ENCODE peak calls at places on chromosome 19, in seven cellular contexts. One of them, this sample, is unnamed.

GRCh38 chr19:45103200-45103624 is 10.2 kb downstream of the PPP1R37 start:
- DNase-seq in endothelial cell: no peak
- DNase-seq in HuH-7: no peak
- DNase-seq in activated CD4-positive, alpha-beta T cell treated with anti-CD3 and anti-CD28 coated beads for 48 hours: peak
- DNase-seq in HTR-8/SVneo: no peak
- DNase-seq in activated CD4-positive, alpha-beta memory T cell treated with anti-CD3 and anti-CD28 coated beads, Interleukin-2, amount 10 ng/mL, durations not matched to agents 7 days and 5 days: peak
- DNase-seq in PC-3: no peak
- DNase-seq in this sample: no peak

GRCh38 chr19:40693150-40693788 is 2.8 kb upstream of the NUMBL start:
- DNase-seq in HTR-8/SVneo: no peak
- DNase-seq in PC-3: no peak
- DNase-seq in activated CD4-positive, alpha-beta T cell treated with anti-CD3 and anti-CD28 coated beads for 48 hours: no peak
- DNase-seq in HuH-7: no peak
- DNase-seq in endothelial cell: no peak
- DNase-seq in activated CD4-positive, alpha-beta memory T cell treated with anti-CD3 and anti-CD28 coated beads, Interleukin-2, amount 10 ng/mL, durations not matched to agents 7 days and 5 days: no peak
- DNase-seq in this sample: no peak

GRCh38 chr19:42273407-42274064 is 4.5 kb downstream of the CIC start:
- DNase-seq in endothelial cell: no peak
- DNase-seq in HuH-7: no peak
- DNase-seq in activated CD4-positive, alpha-beta T cell treated with anti-CD3 and anti-CD28 coated beads for 48 hours: no peak
- DNase-seq in PC-3: no peak
- DNase-seq in HTR-8/SVneo: no peak
- DNase-seq in activated CD4-positive, alpha-beta memory T cell treated with anti-CD3 and anti-CD28 coated beads, Interleukin-2, amount 10 ng/mL, durations not matched to agents 7 days and 5 days: no peak
- DNase-seq in this sample: no peak

GRCh38 chr19:3849092-3849491 is 19.7 kb downstream of the ZFR2 start:
- DNase-seq in PC-3: peak
- DNase-seq in activated CD4-positive, alpha-beta T cell treated with anti-CD3 and anti-CD28 coated beads for 48 hours: peak
- DNase-seq in HuH-7: peak
- DNase-seq in activated CD4-positive, alpha-beta memory T cell treated with anti-CD3 and anti-CD28 coated beads, Interleukin-2, amount 10 ng/mL, durations not matched to agents 7 days and 5 days: peak
- DNase-seq in HTR-8/SVneo: peak
- DNase-seq in endothelial cell: peak
- DNase-seq in this sample: peak

GRCh38 chr19:46716013-46716671 is 772 bp downstream of the PRKD2 start:
- DNase-seq in activated CD4-positive, alpha-beta memory T cell treated with anti-CD3 and anti-CD28 coated beads, Interleukin-2, amount 10 ng/mL, durations not matched to agents 7 days and 5 days: peak
- DNase-seq in HTR-8/SVneo: no peak
- DNase-seq in PC-3: no peak
- DNase-seq in endothelial cell: peak
- DNase-seq in activated CD4-positive, alpha-beta T cell treated with anti-CD3 and anti-CD28 coated beads for 48 hours: peak
- DNase-seq in HuH-7: no peak
- DNase-seq in this sample: no peak

GRCh38 chr19:6737873-6738725 is 719 bp upstream of the GPR108 start:
- DNase-seq in HTR-8/SVneo: peak
- DNase-seq in endothelial cell: peak
- DNase-seq in HuH-7: peak
- DNase-seq in PC-3: peak
- DNase-seq in activated CD4-positive, alpha-beta memory T cell treated with anti-CD3 and anti-CD28 coated beads, Interleukin-2, amount 10 ng/mL, durations not matched to agents 7 days and 5 days: peak
- DNase-seq in activated CD4-positive, alpha-beta T cell treated with anti-CD3 and anti-CD28 coated beads for 48 hours: peak
- DNase-seq in this sample: peak

GRCh38 chr19:57280913-57281425 is 684 bp downstream of the ZNF460 start:
- DNase-seq in endothelial cell: peak
- DNase-seq in HTR-8/SVneo: no peak
- DNase-seq in activated CD4-positive, alpha-beta memory T cell treated with anti-CD3 and anti-CD28 coated beads, Interleukin-2, amount 10 ng/mL, durations not matched to agents 7 days and 5 days: peak
- DNase-seq in activated CD4-positive, alpha-beta T cell treated with anti-CD3 and anti-CD28 coated beads for 48 hours: no peak
- DNase-seq in PC-3: peak
- DNase-seq in HuH-7: no peak
- DNase-seq in this sample: no peak

GRCh38 chr19:30244533-30244932 is 127.7 kb upstream of the ZNF536 start:
- DNase-seq in endothelial cell: no peak
- DNase-seq in activated CD4-positive, alpha-beta memory T cell treated with anti-CD3 and anti-CD28 coated beads, Interleukin-2, amount 10 ng/mL, durations not matched to agents 7 days and 5 days: no peak
- DNase-seq in activated CD4-positive, alpha-beta T cell treated with anti-CD3 and anti-CD28 coated beads for 48 hours: no peak
- DNase-seq in PC-3: no peak
- DNase-seq in HuH-7: no peak
- DNase-seq in HTR-8/SVneo: no peak
- DNase-seq in this sample: no peak

GRCh38 chr19:964116-964520 is 20.0 kb upstream of the WDR18 start:
- DNase-seq in endothelial cell: no peak
- DNase-seq in HuH-7: no peak
- DNase-seq in HTR-8/SVneo: no peak
- DNase-seq in activated CD4-positive, alpha-beta memory T cell treated with anti-CD3 and anti-CD28 coated beads, Interleukin-2, amount 10 ng/mL, durations not matched to agents 7 days and 5 days: no peak
- DNase-seq in PC-3: no peak
- DNase-seq in activated CD4-positive, alpha-beta T cell treated with anti-CD3 and anti-CD28 coated beads for 48 hours: no peak
- DNase-seq in this sample: no peak

GRCh38 chr19:45401815-45402468 is 2.9 kb downstream of the PPP1R13L start:
- DNase-seq in HTR-8/SVneo: no peak
- DNase-seq in activated CD4-positive, alpha-beta T cell treated with anti-CD3 and anti-CD28 coated beads for 48 hours: no peak
- DNase-seq in activated CD4-positive, alpha-beta memory T cell treated with anti-CD3 and anti-CD28 coated beads, Interleukin-2, amount 10 ng/mL, durations not matched to agents 7 days and 5 days: no peak
- DNase-seq in HuH-7: no peak
- DNase-seq in PC-3: no peak
- DNase-seq in endothelial cell: no peak
- DNase-seq in this sample: no peak

GRCh38 chr19:21166436-21166835 is 24.6 kb downstream of the ZNF431 start:
- DNase-seq in PC-3: no peak
- DNase-seq in endothelial cell: no peak
- DNase-seq in HTR-8/SVneo: no peak
- DNase-seq in activated CD4-positive, alpha-beta memory T cell treated with anti-CD3 and anti-CD28 coated beads, Interleukin-2, amount 10 ng/mL, durations not matched to agents 7 days and 5 days: no peak
- DNase-seq in activated CD4-positive, alpha-beta T cell treated with anti-CD3 and anti-CD28 coated beads for 48 hours: no peak
- DNase-seq in HuH-7: no peak
- DNase-seq in this sample: no peak

GRCh38 chr19:49442793-49443365 is 1.6 kb upstream of the SLC17A7 start:
- DNase-seq in endothelial cell: peak
- DNase-seq in HTR-8/SVneo: peak
- DNase-seq in PC-3: peak
- DNase-seq in activated CD4-positive, alpha-beta T cell treated with anti-CD3 and anti-CD28 coated beads for 48 hours: peak
- DNase-seq in HuH-7: peak
- DNase-seq in activated CD4-positive, alpha-beta memory T cell treated with anti-CD3 and anti-CD28 coated beads, Interleukin-2, amount 10 ng/mL, durations not matched to agents 7 days and 5 days: peak
- DNase-seq in this sample: peak

GRCh38 chr19:39408392-39409206 is 2.0 kb downstream of the ZFP36 start:
- DNase-seq in endothelial cell: no peak
- DNase-seq in PC-3: peak
- DNase-seq in HuH-7: no peak
- DNase-seq in activated CD4-positive, alpha-beta T cell treated with anti-CD3 and anti-CD28 coated beads for 48 hours: no peak
- DNase-seq in activated CD4-positive, alpha-beta memory T cell treated with anti-CD3 and anti-CD28 coated beads, Interleukin-2, amount 10 ng/mL, durations not matched to agents 7 days and 5 days: peak
- DNase-seq in HTR-8/SVneo: no peak
- DNase-seq in this sample: no peak

GRCh38 chr19:15173746-15174404 is 26.9 kb downstream of the NOTCH3 start:
- DNase-seq in HuH-7: no peak
- DNase-seq in activated CD4-positive, alpha-beta T cell treated with anti-CD3 and anti-CD28 coated beads for 48 hours: no peak
- DNase-seq in endothelial cell: no peak
- DNase-seq in PC-3: peak
- DNase-seq in HTR-8/SVneo: no peak
- DNase-seq in activated CD4-positive, alpha-beta memory T cell treated with anti-CD3 and anti-CD28 coated beads, Interleukin-2, amount 10 ng/mL, durations not matched to agents 7 days and 5 days: no peak
- DNase-seq in this sample: no peak

GRCh38 chr19:47786566-47786965 is 8.1 kb downstream of the SELENOW start:
- DNase-seq in PC-3: no peak
- DNase-seq in HTR-8/SVneo: no peak
- DNase-seq in activated CD4-positive, alpha-beta memory T cell treated with anti-CD3 and anti-CD28 coated beads, Interleukin-2, amount 10 ng/mL, durations not matched to agents 7 days and 5 days: no peak
- DNase-seq in endothelial cell: no peak
- DNase-seq in activated CD4-positive, alpha-beta T cell treated with anti-CD3 and anti-CD28 coated beads for 48 hours: no peak
- DNase-seq in HuH-7: no peak
- DNase-seq in this sample: no peak

GRCh38 chr19:40907968-40908735 is 26.1 kb upstream of the CYP2A7 start:
- DNase-seq in endothelial cell: peak
- DNase-seq in activated CD4-positive, alpha-beta T cell treated with anti-CD3 and anti-CD28 coated beads for 48 hours: peak
- DNase-seq in HuH-7: no peak
- DNase-seq in HTR-8/SVneo: no peak
- DNase-seq in activated CD4-positive, alpha-beta memory T cell treated with anti-CD3 and anti-CD28 coated beads, Interleukin-2, amount 10 ng/mL, durations not matched to agents 7 days and 5 days: peak
- DNase-seq in PC-3: no peak
- DNase-seq in this sample: peak

GRCh38 chr19:46211201-46211881 is 18.2 kb upstream of the IGFL1 start:
- DNase-seq in activated CD4-positive, alpha-beta T cell treated with anti-CD3 and anti-CD28 coated beads for 48 hours: no peak
- DNase-seq in PC-3: peak
- DNase-seq in HuH-7: no peak
- DNase-seq in activated CD4-positive, alpha-beta memory T cell treated with anti-CD3 and anti-CD28 coated beads, Interleukin-2, amount 10 ng/mL, durations not matched to agents 7 days and 5 days: no peak
- DNase-seq in endothelial cell: peak
- DNase-seq in HTR-8/SVneo: peak
- DNase-seq in this sample: no peak

GRCh38 chr19:11418518-11419506 is at the start of gene RGL3:
- DNase-seq in HuH-7: peak
- DNase-seq in endothelial cell: peak
- DNase-seq in PC-3: peak
- DNase-seq in HTR-8/SVneo: no peak
- DNase-seq in activated CD4-positive, alpha-beta T cell treated with anti-CD3 and anti-CD28 coated beads for 48 hours: no peak
- DNase-seq in activated CD4-positive, alpha-beta memory T cell treated with anti-CD3 and anti-CD28 coated beads, Interleukin-2, amount 10 ng/mL, durations not matched to agents 7 days and 5 days: no peak
- DNase-seq in this sample: no peak

GRCh38 chr19:52734340-52734892 is 428 bp downstream of the ZNF611 start:
- DNase-seq in activated CD4-positive, alpha-beta T cell treated with anti-CD3 and anti-CD28 coated beads for 48 hours: peak
- DNase-seq in HTR-8/SVneo: no peak
- DNase-seq in activated CD4-positive, alpha-beta memory T cell treated with anti-CD3 and anti-CD28 coated beads, Interleukin-2, amount 10 ng/mL, durations not matched to agents 7 days and 5 days: peak
- DNase-seq in PC-3: no peak
- DNase-seq in HuH-7: peak
- DNase-seq in endothelial cell: peak
- DNase-seq in this sample: peak

GRCh38 chr19:4473708-4474503 is 1.8 kb downstream of the HDGFL2 start:
- DNase-seq in endothelial cell: no peak
- DNase-seq in activated CD4-positive, alpha-beta memory T cell treated with anti-CD3 and anti-CD28 coated beads, Interleukin-2, amount 10 ng/mL, durations not matched to agents 7 days and 5 days: no peak
- DNase-seq in PC-3: no peak
- DNase-seq in HTR-8/SVneo: no peak
- DNase-seq in activated CD4-positive, alpha-beta T cell treated with anti-CD3 and anti-CD28 coated beads for 48 hours: no peak
- DNase-seq in HuH-7: no peak
- DNase-seq in this sample: no peak

GRCh38 chr19:55257461-55258411 is 1.1 kb downstream of the PPP6R1 start:
- DNase-seq in endothelial cell: peak
- DNase-seq in PC-3: peak
- DNase-seq in HTR-8/SVneo: no peak
- DNase-seq in activated CD4-positive, alpha-beta memory T cell treated with anti-CD3 and anti-CD28 coated beads, Interleukin-2, amount 10 ng/mL, durations not matched to agents 7 days and 5 days: peak
- DNase-seq in activated CD4-positive, alpha-beta T cell treated with anti-CD3 and anti-CD28 coated beads for 48 hours: peak
- DNase-seq in HuH-7: no peak
- DNase-seq in this sample: peak

GRCh38 chr19:7500811-7501450 is 12.1 kb upstream of the PEX11G start:
- DNase-seq in HTR-8/SVneo: peak
- DNase-seq in PC-3: peak
- DNase-seq in endothelial cell: peak
- DNase-seq in HuH-7: peak
- DNase-seq in activated CD4-positive, alpha-beta T cell treated with anti-CD3 and anti-CD28 coated beads for 48 hours: peak
- DNase-seq in activated CD4-positive, alpha-beta memory T cell treated with anti-CD3 and anti-CD28 coated beads, Interleukin-2, amount 10 ng/mL, durations not matched to agents 7 days and 5 days: peak
- DNase-seq in this sample: peak

GRCh38 chr19:10514211-10515145 is 2.8 kb downstream of the S1PR5 start:
- DNase-seq in HTR-8/SVneo: no peak
- DNase-seq in activated CD4-positive, alpha-beta memory T cell treated with anti-CD3 and anti-CD28 coated beads, Interleukin-2, amount 10 ng/mL, durations not matched to agents 7 days and 5 days: peak
- DNase-seq in activated CD4-positive, alpha-beta T cell treated with anti-CD3 and anti-CD28 coated beads for 48 hours: peak
- DNase-seq in PC-3: no peak
- DNase-seq in HuH-7: no peak
- DNase-seq in endothelial cell: peak
- DNase-seq in this sample: no peak

GRCh38 chr19:41194157-41194552 is 1.1 kb downstream of the CYP2S1 start:
- DNase-seq in endothelial cell: no peak
- DNase-seq in PC-3: no peak
- DNase-seq in activated CD4-positive, alpha-beta memory T cell treated with anti-CD3 and anti-CD28 coated beads, Interleukin-2, amount 10 ng/mL, durations not matched to agents 7 days and 5 days: no peak
- DNase-seq in HTR-8/SVneo: no peak
- DNase-seq in HuH-7: no peak
- DNase-seq in activated CD4-positive, alpha-beta T cell treated with anti-CD3 and anti-CD28 coated beads for 48 hours: no peak
- DNase-seq in this sample: no peak

GRCh38 chr19:40265763-40266099 is 19.4 kb downstream of the AKT2 start:
- DNase-seq in PC-3: no peak
- DNase-seq in endothelial cell: no peak
- DNase-seq in HuH-7: no peak
- DNase-seq in HTR-8/SVneo: no peak
- DNase-seq in activated CD4-positive, alpha-beta memory T cell treated with anti-CD3 and anti-CD28 coated beads, Interleukin-2, amount 10 ng/mL, durations not matched to agents 7 days and 5 days: no peak
- DNase-seq in activated CD4-positive, alpha-beta T cell treated with anti-CD3 and anti-CD28 coated beads for 48 hours: no peak
- DNase-seq in this sample: no peak

GRCh38 chr19:17687857-17688784 is at the start of gene UNC13A:
- DNase-seq in activated CD4-positive, alpha-beta memory T cell treated with anti-CD3 and anti-CD28 coated beads, Interleukin-2, amount 10 ng/mL, durations not matched to agents 7 days and 5 days: peak
- DNase-seq in activated CD4-positive, alpha-beta T cell treated with anti-CD3 and anti-CD28 coated beads for 48 hours: peak
- DNase-seq in endothelial cell: peak
- DNase-seq in HTR-8/SVneo: peak
- DNase-seq in PC-3: no peak
- DNase-seq in HuH-7: peak
- DNase-seq in this sample: peak

GRCh38 chr19:40594657-40595077 is 6.5 kb upstream of the LTBP4 start:
- DNase-seq in HuH-7: no peak
- DNase-seq in endothelial cell: no peak
- DNase-seq in activated CD4-positive, alpha-beta T cell treated with anti-CD3 and anti-CD28 coated beads for 48 hours: no peak
- DNase-seq in activated CD4-positive, alpha-beta memory T cell treated with anti-CD3 and anti-CD28 coated beads, Interleukin-2, amount 10 ng/mL, durations not matched to agents 7 days and 5 days: no peak
- DNase-seq in PC-3: peak
- DNase-seq in HTR-8/SVneo: no peak
- DNase-seq in this sample: no peak

GRCh38 chr19:16076958-16077611 is 790 bp downstream of the TPM4 start:
- DNase-seq in PC-3: no peak
- DNase-seq in endothelial cell: peak
- DNase-seq in HTR-8/SVneo: no peak
- DNase-seq in HuH-7: no peak
- DNase-seq in activated CD4-positive, alpha-beta memory T cell treated with anti-CD3 and anti-CD28 coated beads, Interleukin-2, amount 10 ng/mL, durations not matched to agents 7 days and 5 days: no peak
- DNase-seq in activated CD4-positive, alpha-beta T cell treated with anti-CD3 and anti-CD28 coated beads for 48 hours: peak
- DNase-seq in this sample: peak

GRCh38 chr19:8478605-8479004 is 23.8 kb downstream of the PRAM1 start:
- DNase-seq in endothelial cell: no peak
- DNase-seq in HuH-7: no peak
- DNase-seq in activated CD4-positive, alpha-beta T cell treated with anti-CD3 and anti-CD28 coated beads for 48 hours: no peak
- DNase-seq in HTR-8/SVneo: no peak
- DNase-seq in PC-3: no peak
- DNase-seq in activated CD4-positive, alpha-beta memory T cell treated with anti-CD3 and anti-CD28 coated beads, Interleukin-2, amount 10 ng/mL, durations not matched to agents 7 days and 5 days: no peak
- DNase-seq in this sample: no peak

GRCh38 chr19:5345895-5346386 is 5.3 kb upstream of the PTPRS start:
- DNase-seq in HTR-8/SVneo: peak
- DNase-seq in activated CD4-positive, alpha-beta memory T cell treated with anti-CD3 and anti-CD28 coated beads, Interleukin-2, amount 10 ng/mL, durations not matched to agents 7 days and 5 days: no peak
- DNase-seq in PC-3: peak
- DNase-seq in activated CD4-positive, alpha-beta T cell treated with anti-CD3 and anti-CD28 coated beads for 48 hours: no peak
- DNase-seq in endothelial cell: no peak
- DNase-seq in HuH-7: no peak
- DNase-seq in this sample: no peak

GRCh38 chr19:49643466-49643865 is 1.5 kb downstream of the SCAF1 start:
- DNase-seq in HuH-7: no peak
- DNase-seq in HTR-8/SVneo: no peak
- DNase-seq in activated CD4-positive, alpha-beta memory T cell treated with anti-CD3 and anti-CD28 coated beads, Interleukin-2, amount 10 ng/mL, durations not matched to agents 7 days and 5 days: peak
- DNase-seq in endothelial cell: no peak
- DNase-seq in PC-3: no peak
- DNase-seq in activated CD4-positive, alpha-beta T cell treated with anti-CD3 and anti-CD28 coated beads for 48 hours: peak
- DNase-seq in this sample: no peak

GRCh38 chr19:27522223-27522622 is 1690.7 kb downstream of the UQCRFS1 start:
- DNase-seq in endothelial cell: no peak
- DNase-seq in HuH-7: no peak
- DNase-seq in HTR-8/SVneo: no peak
- DNase-seq in activated CD4-positive, alpha-beta T cell treated with anti-CD3 and anti-CD28 coated beads for 48 hours: no peak
- DNase-seq in PC-3: no peak
- DNase-seq in activated CD4-positive, alpha-beta memory T cell treated with anti-CD3 and anti-CD28 coated beads, Interleukin-2, amount 10 ng/mL, durations not matched to agents 7 days and 5 days: no peak
- DNase-seq in this sample: no peak

GRCh38 chr19:18967358-18968146 is 26.5 kb upstream of the HOMER3 start:
- DNase-seq in activated CD4-positive, alpha-beta memory T cell treated with anti-CD3 and anti-CD28 coated beads, Interleukin-2, amount 10 ng/mL, durations not matched to agents 7 days and 5 days: no peak
- DNase-seq in HuH-7: no peak
- DNase-seq in activated CD4-positive, alpha-beta T cell treated with anti-CD3 and anti-CD28 coated beads for 48 hours: no peak
- DNase-seq in endothelial cell: no peak
- DNase-seq in PC-3: peak
- DNase-seq in HTR-8/SVneo: no peak
- DNase-seq in this sample: no peak

GRCh38 chr19:42281175-42282035 is 12.4 kb downstream of the CIC start:
- DNase-seq in endothelial cell: no peak
- DNase-seq in activated CD4-positive, alpha-beta memory T cell treated with anti-CD3 and anti-CD28 coated beads, Interleukin-2, amount 10 ng/mL, durations not matched to agents 7 days and 5 days: peak
- DNase-seq in activated CD4-positive, alpha-beta T cell treated with anti-CD3 and anti-CD28 coated beads for 48 hours: peak
- DNase-seq in PC-3: no peak
- DNase-seq in HuH-7: no peak
- DNase-seq in HTR-8/SVneo: no peak
- DNase-seq in this sample: no peak

GRCh38 chr19:16328824-16329482 is 4.3 kb downstream of the KLF2 start:
- DNase-seq in endothelial cell: no peak
- DNase-seq in activated CD4-positive, alpha-beta T cell treated with anti-CD3 and anti-CD28 coated beads for 48 hours: peak
- DNase-seq in HTR-8/SVneo: no peak
- DNase-seq in HuH-7: no peak
- DNase-seq in activated CD4-positive, alpha-beta memory T cell treated with anti-CD3 and anti-CD28 coated beads, Interleukin-2, amount 10 ng/mL, durations not matched to agents 7 days and 5 days: peak
- DNase-seq in PC-3: no peak
- DNase-seq in this sample: no peak

GRCh38 chr19:35169226-35169995 is 14.9 kb downstream of the FXYD5 start:
- DNase-seq in endothelial cell: no peak
- DNase-seq in HuH-7: no peak
- DNase-seq in HTR-8/SVneo: no peak
- DNase-seq in activated CD4-positive, alpha-beta T cell treated with anti-CD3 and anti-CD28 coated beads for 48 hours: no peak
- DNase-seq in PC-3: no peak
- DNase-seq in activated CD4-positive, alpha-beta memory T cell treated with anti-CD3 and anti-CD28 coated beads, Interleukin-2, amount 10 ng/mL, durations not matched to agents 7 days and 5 days: no peak
- DNase-seq in this sample: no peak